ENCODE peak calls at places on chromosomes 16 and 17, in five cellular contexts. One of them, this sample, is unnamed.

GRCh38 chr16:14132696-14133048 is 61.6 kb downstream of the MRTFB start:
- DNase-seq in activated CD4-positive, alpha-beta T cell treated with anti-CD3 and anti-CD28 coated beads, Interleukin-2, amount 50 U/mL, for 1 hour: no peak
- DNase-seq in hepatic stellate cell: no peak
- DNase-seq in HuH-7.5: no peak
- DNase-seq in H7: no peak
- DNase-seq in this sample: no peak

GRCh38 chr17:80892019-80892855 is 99.4 kb upstream of the CHMP6 start:
- DNase-seq in activated CD4-positive, alpha-beta T cell treated with anti-CD3 and anti-CD28 coated beads, Interleukin-2, amount 50 U/mL, for 1 hour: peak
- DNase-seq in hepatic stellate cell: peak
- DNase-seq in HuH-7.5: no peak
- DNase-seq in H7: no peak
- DNase-seq in this sample: peak

GRCh38 chr16:28543072-28543471 is 4.3 kb upstream of the NUPR1 start:
- DNase-seq in activated CD4-positive, alpha-beta T cell treated with anti-CD3 and anti-CD28 coated beads, Interleukin-2, amount 50 U/mL, for 1 hour: no peak
- DNase-seq in hepatic stellate cell: no peak
- DNase-seq in HuH-7.5: no peak
- DNase-seq in H7: no peak
- DNase-seq in this sample: no peak

GRCh38 chr17:61237275-61237674 is 162.4 kb upstream of the TBX2 start:
- DNase-seq in activated CD4-positive, alpha-beta T cell treated with anti-CD3 and anti-CD28 coated beads, Interleukin-2, amount 50 U/mL, for 1 hour: no peak
- DNase-seq in hepatic stellate cell: no peak
- DNase-seq in HuH-7.5: no peak
- DNase-seq in H7: no peak
- DNase-seq in this sample: no peak

GRCh38 chr17:4407851-4408250 is 25.9 kb upstream of the SPNS3 start:
- DNase-seq in activated CD4-positive, alpha-beta T cell treated with anti-CD3 and anti-CD28 coated beads, Interleukin-2, amount 50 U/mL, for 1 hour: no peak
- DNase-seq in hepatic stellate cell: no peak
- DNase-seq in HuH-7.5: no peak
- DNase-seq in H7: no peak
- DNase-seq in this sample: no peak

GRCh38 chr17:17506181-17506741 is 10.1 kb upstream of the RASD1 start:
- DNase-seq in activated CD4-positive, alpha-beta T cell treated with anti-CD3 and anti-CD28 coated beads, Interleukin-2, amount 50 U/mL, for 1 hour: no peak
- DNase-seq in hepatic stellate cell: no peak
- DNase-seq in HuH-7.5: no peak
- DNase-seq in H7: no peak
- DNase-seq in this sample: no peak

GRCh38 chr17:36920032-36921000 is 17.0 kb upstream of the LHX1 start:
- DNase-seq in activated CD4-positive, alpha-beta T cell treated with anti-CD3 and anti-CD28 coated beads, Interleukin-2, amount 50 U/mL, for 1 hour: no peak
- DNase-seq in hepatic stellate cell: no peak
- DNase-seq in HuH-7.5: no peak
- DNase-seq in H7: peak
- DNase-seq in this sample: peak

GRCh38 chr17:61385091-61385868 is 14.4 kb upstream of the TBX2 start:
- DNase-seq in activated CD4-positive, alpha-beta T cell treated with anti-CD3 and anti-CD28 coated beads, Interleukin-2, amount 50 U/mL, for 1 hour: no peak
- DNase-seq in hepatic stellate cell: no peak
- DNase-seq in HuH-7.5: no peak
- DNase-seq in H7: no peak
- DNase-seq in this sample: no peak

GRCh38 chr17:79946352-79947231 is 89.1 kb downstream of the TBC1D16 start:
- DNase-seq in activated CD4-positive, alpha-beta T cell treated with anti-CD3 and anti-CD28 coated beads, Interleukin-2, amount 50 U/mL, for 1 hour: no peak
- DNase-seq in hepatic stellate cell: no peak
- DNase-seq in HuH-7.5: no peak
- DNase-seq in H7: peak
- DNase-seq in this sample: no peak

GRCh38 chr17:72338847-72339790 is 218.3 kb downstream of the SOX9 start:
- DNase-seq in activated CD4-positive, alpha-beta T cell treated with anti-CD3 and anti-CD28 coated beads, Interleukin-2, amount 50 U/mL, for 1 hour: no peak
- DNase-seq in hepatic stellate cell: peak
- DNase-seq in HuH-7.5: peak
- DNase-seq in H7: no peak
- DNase-seq in this sample: peak

GRCh38 chr17:50471009-50471905 is 2.6 kb upstream of the CHAD start:
- DNase-seq in activated CD4-positive, alpha-beta T cell treated with anti-CD3 and anti-CD28 coated beads, Interleukin-2, amount 50 U/mL, for 1 hour: no peak
- DNase-seq in hepatic stellate cell: no peak
- DNase-seq in HuH-7.5: no peak
- DNase-seq in H7: peak
- DNase-seq in this sample: no peak

GRCh38 chr16:2429771-2430663 is 770 bp downstream of the CCNF start:
- DNase-seq in activated CD4-positive, alpha-beta T cell treated with anti-CD3 and anti-CD28 coated beads, Interleukin-2, amount 50 U/mL, for 1 hour: no peak
- DNase-seq in hepatic stellate cell: peak
- DNase-seq in HuH-7.5: no peak
- DNase-seq in H7: no peak
- DNase-seq in this sample: peak

GRCh38 chr17:42675348-42675983 is 1.3 kb downstream of the PLEKHH3 start:
- DNase-seq in activated CD4-positive, alpha-beta T cell treated with anti-CD3 and anti-CD28 coated beads, Interleukin-2, amount 50 U/mL, for 1 hour: no peak
- DNase-seq in hepatic stellate cell: no peak
- DNase-seq in HuH-7.5: no peak
- DNase-seq in H7: peak
- DNase-seq in this sample: peak

GRCh38 chr16:878071-878784 is 77.7 kb upstream of the GNG13 start:
- DNase-seq in activated CD4-positive, alpha-beta T cell treated with anti-CD3 and anti-CD28 coated beads, Interleukin-2, amount 50 U/mL, for 1 hour: peak
- DNase-seq in hepatic stellate cell: no peak
- DNase-seq in HuH-7.5: no peak
- DNase-seq in H7: peak
- DNase-seq in this sample: no peak

GRCh38 chr17:29667969-29668368 is 45.3 kb upstream of the CORO6 start:
- DNase-seq in activated CD4-positive, alpha-beta T cell treated with anti-CD3 and anti-CD28 coated beads, Interleukin-2, amount 50 U/mL, for 1 hour: no peak
- DNase-seq in hepatic stellate cell: no peak
- DNase-seq in HuH-7.5: no peak
- DNase-seq in H7: no peak
- DNase-seq in this sample: no peak

GRCh38 chr17:80101946-80102706 is 745 bp downstream of the GAA start:
- DNase-seq in activated CD4-positive, alpha-beta T cell treated with anti-CD3 and anti-CD28 coated beads, Interleukin-2, amount 50 U/mL, for 1 hour: peak
- DNase-seq in hepatic stellate cell: peak
- DNase-seq in HuH-7.5: peak
- DNase-seq in H7: peak
- DNase-seq in this sample: peak

GRCh38 chr16:23082161-23082788 is 67.0 kb downstream of the USP31 start:
- DNase-seq in activated CD4-positive, alpha-beta T cell treated with anti-CD3 and anti-CD28 coated beads, Interleukin-2, amount 50 U/mL, for 1 hour: no peak
- DNase-seq in hepatic stellate cell: no peak
- DNase-seq in HuH-7.5: no peak
- DNase-seq in H7: no peak
- DNase-seq in this sample: peak

GRCh38 chr17:44540246-44541084 is 16.8 kb upstream of the FZD2 start:
- DNase-seq in activated CD4-positive, alpha-beta T cell treated with anti-CD3 and anti-CD28 coated beads, Interleukin-2, amount 50 U/mL, for 1 hour: no peak
- DNase-seq in hepatic stellate cell: no peak
- DNase-seq in HuH-7.5: no peak
- DNase-seq in H7: peak
- DNase-seq in this sample: no peak

GRCh38 chr17:48244121-48244711 is 136.7 kb downstream of the SNX11 start:
- DNase-seq in activated CD4-positive, alpha-beta T cell treated with anti-CD3 and anti-CD28 coated beads, Interleukin-2, amount 50 U/mL, for 1 hour: no peak
- DNase-seq in hepatic stellate cell: no peak
- DNase-seq in HuH-7.5: no peak
- DNase-seq in H7: no peak
- DNase-seq in this sample: no peak

GRCh38 chr17:80817861-80818260 is 173.8 kb upstream of the CHMP6 start:
- DNase-seq in activated CD4-positive, alpha-beta T cell treated with anti-CD3 and anti-CD28 coated beads, Interleukin-2, amount 50 U/mL, for 1 hour: no peak
- DNase-seq in hepatic stellate cell: peak
- DNase-seq in HuH-7.5: no peak
- DNase-seq in H7: peak
- DNase-seq in this sample: peak

GRCh38 chr16:69112285-69113129 is 7.1 kb downstream of the HAS3 start:
- DNase-seq in activated CD4-positive, alpha-beta T cell treated with anti-CD3 and anti-CD28 coated beads, Interleukin-2, amount 50 U/mL, for 1 hour: peak
- DNase-seq in hepatic stellate cell: peak
- DNase-seq in HuH-7.5: peak
- DNase-seq in H7: peak
- DNase-seq in this sample: peak

GRCh38 chr17:49409066-49409465 is 5.6 kb downstream of the PHB1 start:
- DNase-seq in activated CD4-positive, alpha-beta T cell treated with anti-CD3 and anti-CD28 coated beads, Interleukin-2, amount 50 U/mL, for 1 hour: no peak
- DNase-seq in hepatic stellate cell: no peak
- DNase-seq in HuH-7.5: no peak
- DNase-seq in H7: no peak
- DNase-seq in this sample: no peak

GRCh38 chr17:76593338-76593737 is 7.7 kb upstream of the ST6GALNAC2 start:
- DNase-seq in activated CD4-positive, alpha-beta T cell treated with anti-CD3 and anti-CD28 coated beads, Interleukin-2, amount 50 U/mL, for 1 hour: no peak
- DNase-seq in hepatic stellate cell: no peak
- DNase-seq in HuH-7.5: no peak
- DNase-seq in H7: peak
- DNase-seq in this sample: peak

This sample was measured in MCF 10A.